ENCODE peak calls at places on chromosomes 16 and 17, in five cellular contexts. One of them, this sample, is unnamed.
A peak's percentile ranks its signal among the peaks of the same experiment; 100 is the strongest.

GRCh38 chr17:80252871-80253270 is 7.8 kb upstream of the RNF213 start:
- DNase-seq in PC-3: peak; percentile 83
- DNase-seq in AG09309: no peak
- DNase-seq in H54: no peak
- DNase-seq in colonic mucosa: peak; percentile 82
- DNase-seq in this sample: peak; percentile 60

GRCh38 chr16:85129846-85130706 is 17.8 kb upstream of the CIBAR2 start:
- DNase-seq in AG09309: no peak
- DNase-seq in colonic mucosa: no peak
- DNase-seq in H54: no peak
- DNase-seq in PC-3: no peak
- DNase-seq in this sample: no peak

GRCh38 chr16:51490866-51491265 is 339.8 kb upstream of the SALL1 start:
- DNase-seq in colonic mucosa: no peak
- DNase-seq in H54: no peak
- DNase-seq in AG09309: no peak
- DNase-seq in PC-3: no peak
- DNase-seq in this sample: no peak

GRCh38 chr16:25633549-25633948 is 58.2 kb upstream of the HS3ST4 start:
- DNase-seq in colonic mucosa: no peak
- DNase-seq in AG09309: no peak
- DNase-seq in PC-3: peak; percentile 25
- DNase-seq in H54: peak; percentile 20
- DNase-seq in this sample: no peak

GRCh38 chr17:73215414-73215813 is 22.6 kb downstream of the COG1 start:
- DNase-seq in PC-3: peak; percentile 58
- DNase-seq in colonic mucosa: no peak
- DNase-seq in H54: no peak
- DNase-seq in AG09309: no peak
- DNase-seq in this sample: no peak

GRCh38 chr17:34275881-34276280 is 5.9 kb downstream of the CCL7 start:
- DNase-seq in AG09309: peak; percentile 73
- DNase-seq in colonic mucosa: no peak
- DNase-seq in PC-3: no peak
- DNase-seq in H54: no peak
- DNase-seq in this sample: no peak

GRCh38 chr17:10652984-10653680 is 4.0 kb downstream of the MYH3 start:
- DNase-seq in AG09309: no peak
- DNase-seq in PC-3: no peak
- DNase-seq in colonic mucosa: no peak
- DNase-seq in H54: no peak
- DNase-seq in this sample: peak; percentile 12

GRCh38 chr17:18041776-18042175 is 2.6 kb downstream of the GID4 start:
- DNase-seq in H54: peak; percentile 48
- DNase-seq in colonic mucosa: no peak
- DNase-seq in AG09309: peak; percentile 78
- DNase-seq in PC-3: peak; percentile 56
- DNase-seq in this sample: no peak

GRCh38 chr17:44922746-44923470 is 7.6 kb upstream of the GFAP start:
- DNase-seq in colonic mucosa: no peak
- DNase-seq in AG09309: no peak
- DNase-seq in H54: no peak
- DNase-seq in PC-3: no peak
- DNase-seq in this sample: no peak

GRCh38 chr16:75000481-75001081 is 1.8 kb downstream of the ZNRF1 start:
- DNase-seq in PC-3: peak; percentile 30
- DNase-seq in AG09309: no peak
- DNase-seq in H54: no peak
- DNase-seq in colonic mucosa: peak; percentile 30
- DNase-seq in this sample: no peak

GRCh38 chr16:4212934-4213296 is 29.0 kb downstream of the SRL start:
- DNase-seq in PC-3: no peak
- DNase-seq in colonic mucosa: no peak
- DNase-seq in AG09309: no peak
- DNase-seq in H54: peak; percentile 56
- DNase-seq in this sample: no peak

GRCh38 chr17:81246343-81246670 is 7.2 kb downstream of the NDUFAF8 start:
- DNase-seq in colonic mucosa: no peak
- DNase-seq in PC-3: no peak
- DNase-seq in AG09309: no peak
- DNase-seq in H54: no peak
- DNase-seq in this sample: no peak